ENCODE peak calls at places on chromosome 21, in four cellular contexts. V is activated CD8-positive, alpha-beta memory T cell treated with anti-CD3 and anti-CD28 coated beads for 1 hour; P is NCI-H774; F is left colon. J is an unnamed sample.
A peak's percentile ranks its signal among the peaks of the same experiment; 100 is the strongest.

GRCh38 chr21:38985423-38986378 is 180.0 kb downstream of the ETS2 start:
- DNase-seq in V (no peak), P (no peak), F (peak; percentile 51), J (peak; percentile 72)

GRCh38 chr21:38878394-38879179 is 72.9 kb downstream of the ETS2 start:
- DNase-seq in V (no peak), P (no peak), F (no peak), J (no peak)

GRCh38 chr21:44466351-44466954 is 11.1 kb downstream of the LRRC3 start:
- DNase-seq in V (no peak), P (no peak), F (no peak), J (peak; percentile 34)

GRCh38 chr21:14533555-14534400 is 12.3 kb downstream of the SAMSN1 start:
- DNase-seq in V (no peak), P (no peak), F (no peak), J (no peak)

GRCh38 chr21:32328595-32328994 is 29.9 kb downstream of the MRAP start:
- DNase-seq in V (no peak), P (no peak), F (no peak), J (no peak)

GRCh38 chr21:32826317-32827167 is 55.0 kb upstream of the PAXBP1 start:
- DNase-seq in V (no peak), P (no peak), F (peak; percentile 26), J (no peak)

GRCh38 chr21:42513985-42514882 is 582 bp downstream of the SLC37A1 start:
- DNase-seq in V (peak; percentile 48), P (no peak), F (peak; percentile 82), J (peak; percentile 84)

GRCh38 chr21:45891388-45892155 is 90.0 kb upstream of the COL6A1 start:
- DNase-seq in V (no peak), P (no peak), F (no peak), J (no peak)

GRCh38 chr21:39392296-39392695 is 43.4 kb upstream of the HMGN1 start:
- DNase-seq in V (no peak), P (no peak), F (no peak), J (no peak)

J was measured in Peyer's patch.